ENCODE peak calls at places on chromosomes 1 and 21, in nine cellular contexts. X, S, A, M, E, L, F, Z and P are unnamed samples.

GRCh38 chr1:100038401-100039306 is 68.9 kb downstream of the SLC35A3 start:
- DNase-seq in X (peak; percentile 60), S (peak; percentile 49), A (peak; percentile 66), M (peak; percentile 53), E (peak; percentile 72), L (peak; percentile 84), F (peak; percentile 75), Z (peak; percentile 69), P (peak; percentile 79)

GRCh38 chr1:161427733-161428516 is 60.2 kb upstream of the CFAP126 start:
- DNase-seq in X (no peak), S (no peak), A (no peak), M (no peak), E (peak; percentile 68), L (no peak), F (no peak), Z (no peak), P (no peak)

GRCh38 chr1:168806955-168807354 is 77.9 kb upstream of the DPT start:
- DNase-seq in X (no peak), S (no peak), A (no peak), M (no peak), E (no peak), L (no peak), F (no peak), Z (no peak), P (no peak)

GRCh38 chr1:177082855-177083741 is 81.4 kb downstream of the ASTN1 start:
- DNase-seq in X (no peak), S (peak; percentile 24), A (no peak), M (no peak), E (peak; percentile 2), L (no peak), F (no peak), Z (no peak), P (no peak)

GRCh38 chr1:202959276-202959620 is 1.1 kb upstream of the ADIPOR1 start:
- DNase-seq in X (no peak), S (no peak), A (no peak), M (no peak), E (peak; percentile 74), L (peak; percentile 45), F (no peak), Z (no peak), P (no peak)

GRCh38 chr1:76073471-76073870 is 1.1 kb upstream of the ST6GALNAC3 start:
- DNase-seq in X (no peak), S (no peak), A (no peak), M (no peak), E (peak; percentile 84), L (no peak), F (no peak), Z (no peak), P (no peak)

GRCh38 chr1:11806307-11806936 is 431 bp downstream of the CLCN6 start:
- DNase-seq in X (peak; percentile 49), S (no peak), A (no peak), M (no peak), E (peak; percentile 21), L (peak; percentile 52), F (no peak), Z (no peak), P (no peak)

GRCh38 chr1:175073633-175074032 is 6.0 kb downstream of the TNN start:
- DNase-seq in X (no peak), S (no peak), A (no peak), M (no peak), E (no peak), L (no peak), F (no peak), Z (no peak), P (no peak)

GRCh38 chr21:45505416-45506021 is 36.7 kb downstream of the SLC19A1 start:
- DNase-seq in X (peak; percentile 19), S (no peak), A (no peak), M (no peak), E (no peak), L (no peak), F (peak; percentile 87), Z (no peak), P (peak; percentile 27)

GRCh38 chr1:109768335-109768650 is 4.6 kb upstream of the EPS8L3 start:
- DNase-seq in X (no peak), S (no peak), A (no peak), M (no peak), E (no peak), L (no peak), F (peak; percentile 16), Z (no peak), P (peak; percentile 3)

GRCh38 chr1:43368646-43369020 is 822 bp upstream of the ELOVL1 start:
- DNase-seq in X (no peak), S (no peak), A (no peak), M (no peak), E (no peak), L (no peak), F (no peak), Z (no peak), P (no peak)

GRCh38 chr1:55427576-55427975 is 212.4 kb upstream of the USP24 start:
- DNase-seq in X (no peak), S (no peak), A (no peak), M (no peak), E (no peak), L (no peak), F (no peak), Z (no peak), P (no peak)

GRCh38 chr21:32698971-32699693 is 28.7 kb downstream of the SYNJ1 start:
- DNase-seq in X (no peak), S (no peak), A (no peak), M (no peak), E (peak; percentile 31), L (no peak), F (no peak), Z (peak; percentile 31), P (peak; percentile 72)

GRCh38 chr1:52603301-52603675 is 1.1 kb downstream of the GPX7 start:
- DNase-seq in X (no peak), S (no peak), A (no peak), M (no peak), E (no peak), L (no peak), F (no peak), Z (no peak), P (no peak)

GRCh38 chr1:2234762-2235113 is 6.6 kb downstream of the SKI start:
- DNase-seq in X (peak; percentile 44), S (no peak), A (peak; percentile 58), M (no peak), E (no peak), L (peak; percentile 53), F (no peak), Z (peak; percentile 51), P (no peak)

GRCh38 chr1:2235300-2235998 is 7.3 kb downstream of the SKI start:
- DNase-seq in X (no peak), S (no peak), A (no peak), M (no peak), E (no peak), L (no peak), F (no peak), Z (no peak), P (no peak)

GRCh38 chr1:2238361-2239055 is 10.4 kb downstream of the SKI start:
- DNase-seq in X (peak; percentile 31), S (no peak), A (no peak), M (no peak), E (no peak), L (no peak), F (peak; percentile 81), Z (peak; percentile 95), P (no peak)

GRCh38 chr1:2237773-2238172 is 9.7 kb downstream of the SKI start:
- DNase-seq in X (peak; percentile 23), S (no peak), A (no peak), M (no peak), E (no peak), L (peak; percentile 32), F (no peak), Z (peak; percentile 62), P (no peak)

GRCh38 chr1:2236695-2237677 is 8.9 kb downstream of the SKI start:
- DNase-seq in X (peak; percentile 20), S (no peak), A (no peak), M (no peak), E (no peak), L (no peak), F (no peak), Z (no peak), P (no peak)
- H3K4me3 ChIP-seq in X (no peak overlapping the region), S (no peak overlapping the region), A (no peak overlapping the region), M (no peak overlapping the region), E (no peak overlapping the region), L (no peak overlapping the region), F (peak overlapping the region; percentile 8), Z (no peak overlapping the region), P (no peak overlapping the region)

GRCh38 chr1:93847811-93848288 is 31.2 kb downstream of the DNTTIP2 start:
- DNase-seq in X (peak; percentile 75), S (peak; percentile 67), A (peak; percentile 71), M (peak; percentile 51), E (peak; percentile 60), L (peak; percentile 74), F (peak; percentile 63), Z (peak; percentile 69), P (peak; percentile 73)
- TF ChIP-seq POLR2A in X (peak; percentile 29), S (no peak), A (no peak), M (no peak), E (no peak), L (peak; percentile 67), F (no peak), Z (no peak), P (peak; percentile 21)

DNA sequence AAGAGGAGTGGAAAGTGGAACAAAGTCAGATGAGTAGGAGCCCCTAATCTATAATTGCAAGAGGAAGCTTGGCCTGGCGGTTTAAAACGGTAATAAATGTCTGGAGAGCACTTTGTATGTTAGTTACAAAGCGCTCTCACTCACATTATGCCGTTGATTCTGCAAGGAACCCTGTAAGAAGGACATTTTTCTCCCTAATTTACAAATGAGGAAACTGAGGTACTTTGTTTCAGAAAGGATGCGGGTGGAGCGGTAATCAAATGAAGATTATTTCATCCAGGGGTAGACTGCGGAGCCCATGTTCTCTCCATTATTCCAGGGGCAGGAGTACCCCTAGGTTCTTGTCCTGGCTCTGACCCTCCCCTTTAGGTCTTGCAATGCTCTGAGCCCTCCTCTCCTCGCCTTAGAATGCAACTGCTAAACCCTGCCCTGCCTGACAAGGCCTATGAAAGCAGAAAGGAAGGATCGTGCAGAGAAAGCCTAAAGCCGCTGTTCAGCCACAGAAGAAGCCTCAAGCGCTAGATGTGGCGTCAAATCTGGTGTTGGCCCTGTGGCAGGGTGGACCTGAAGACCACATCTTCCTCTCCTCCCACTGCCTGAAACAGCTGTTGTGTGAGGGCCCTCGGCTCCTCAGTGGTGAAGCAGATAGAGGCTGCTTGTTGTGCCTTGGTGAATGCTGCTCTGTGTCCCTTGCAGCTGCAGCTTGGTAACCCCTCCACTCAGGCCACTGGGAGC is 588 bp upstream of the PACC1 start:
- DNase-seq in X (no peak), S (no peak), A (no peak), M (no peak), E (no peak), L (no peak), F (no peak), Z (no peak), P (no peak)
- H3K4me3 ChIP-seq in X (peak overlapping the region; percentile 89), S (peak overlapping the region; percentile 72), A (peak overlapping the region; percentile 94), M (no peak overlapping the region), E (peak overlapping the region; percentile 78), L (peak overlapping the region; percentile 89), F (peak overlapping the region; percentile 89), Z (no peak overlapping the region), P (peak overlapping the region; percentile 73)

DNA sequence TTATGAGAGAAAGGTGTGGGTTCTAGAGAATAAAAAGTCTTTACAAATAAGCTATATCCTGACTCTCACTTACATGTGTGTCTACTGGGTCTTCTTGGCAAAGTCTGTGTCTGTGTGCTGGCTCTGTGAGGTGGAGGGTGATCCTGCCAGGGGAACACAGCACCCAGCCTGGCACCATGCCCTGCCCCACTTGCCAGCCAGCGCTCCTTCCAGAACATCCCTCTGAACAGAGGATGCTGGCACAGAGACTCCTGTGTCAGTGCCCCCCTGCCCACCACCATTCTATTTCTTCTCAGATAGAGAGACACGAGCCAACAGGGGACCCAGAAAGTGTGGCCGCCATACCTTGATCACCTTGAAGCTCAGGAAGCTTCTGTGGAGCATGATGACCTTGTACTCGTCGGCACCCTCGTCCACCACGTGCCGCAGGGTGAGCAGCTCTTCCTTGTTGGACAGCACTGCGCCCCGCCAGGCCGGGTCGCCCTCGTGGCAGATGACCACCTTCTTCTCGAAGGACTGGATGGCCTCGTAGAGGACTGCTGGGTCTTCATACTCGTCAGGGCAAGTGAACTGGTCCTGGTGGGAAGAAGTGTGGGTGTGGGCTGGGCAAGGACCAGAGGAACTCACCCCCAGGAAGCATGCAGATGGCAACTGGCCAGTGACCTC is 49.7 kb downstream of the NTPCR start:
- DNase-seq in X (no peak), S (no peak), A (no peak), M (no peak), E (no peak), L (no peak), F (no peak), Z (no peak), P (no peak)
- TF ChIP-seq POLR2A in X (no peak), S (no peak), A (no peak), M (no peak), E (no peak), L (no peak), F (no peak), Z (no peak), P (no peak)